ENCODE peak calls at places on chromosomes 6 and 20, in seven cellular contexts. K is GM23248, J is mesendoderm, Z is PC-3, A is neural progenitor cell, N is HCT116, O is keratinocyte. U is an unnamed sample.

GRCh38 chr6:148524509-148524908 is 181.9 kb downstream of the SASH1 start:
- DNase-seq in A (no peak), J (no peak), K (peak), Z (peak), N (no peak), O (no peak), U (no peak)

GRCh38 chr6:24394777-24395437 is 7.8 kb upstream of the MRS2 start:
- DNase-seq in A (no peak), N (no peak), K (peak), J (no peak), O (no peak), Z (peak), U (no peak)

GRCh38 chr6:47352169-47352568 is 42.5 kb upstream of the TNFRSF21 start:
- DNase-seq in K (peak), J (peak), Z (no peak), A (peak), O (no peak), N (no peak), U (no peak)

GRCh38 chr20:3080939-3081388 is 3.6 kb downstream of the AVP start:
- DNase-seq in Z (no peak), O (no peak), N (no peak), A (no peak), K (peak), J (no peak), U (peak)

GRCh38 chr20:41686961-41687360 is 68.8 kb upstream of the CHD6 start:
- DNase-seq in A (no peak), K (no peak), O (no peak), N (no peak), J (no peak), Z (no peak), U (no peak)

GRCh38 chr20:53975761-53976160 is 94.6 kb downstream of the BCAS1 start:
- DNase-seq in O (no peak), Z (no peak), A (no peak), N (no peak), K (no peak), J (no peak), U (peak)

GRCh38 chr6:117601811-117602150 is 530 bp downstream of the GOPC start:
- DNase-seq in J (no peak), K (no peak), A (no peak), Z (no peak), O (no peak), N (no peak), U (no peak)

GRCh38 chr6:79170915-79171314 is 63.6 kb downstream of the HMGN3 start:
- DNase-seq in O (peak), K (no peak), A (no peak), N (no peak), Z (peak), J (peak), U (no peak)

GRCh38 chr20:55978550-55978949 is 26.8 kb downstream of the CBLN4 start:
- DNase-seq in K (no peak), A (no peak), N (no peak), O (no peak), Z (no peak), J (no peak), U (no peak)

GRCh38 chr6:54481096-54481495 is 172.9 kb downstream of the TINAG start:
- DNase-seq in A (no peak), K (no peak), N (no peak), Z (no peak), J (no peak), O (no peak), U (no peak)

GRCh38 chr6:118537579-118537978 is 10.5 kb upstream of the PLN start:
- DNase-seq in Z (no peak), N (no peak), A (no peak), J (no peak), K (peak), O (no peak), U (no peak)

GRCh38 chr6:136069119-136069518 is 181.0 kb downstream of the MTFR2 start:
- DNase-seq in N (no peak), O (peak), A (no peak), J (peak), Z (no peak), K (peak), U (no peak)

GRCh38 chr20:62887147-62887859 is 25.7 kb upstream of the TCFL5 start:
- DNase-seq in Z (peak), A (no peak), K (peak), N (no peak), J (no peak), O (no peak), U (no peak)

GRCh38 chr20:6466065-6466810 is 301.2 kb upstream of the BMP2 start:
- DNase-seq in K (no peak), A (no peak), O (no peak), Z (peak), J (no peak), N (no peak), U (peak)

GRCh38 chr6:142845143-142845571 is 99.8 kb downstream of the HIVEP2 start:
- DNase-seq in J (no peak), A (no peak), K (peak), Z (peak), O (no peak), N (no peak), U (no peak)

GRCh38 chr6:159754959-159755914 is 6.6 kb upstream of the ACAT2 start:
- DNase-seq in N (no peak), O (no peak), K (peak), Z (no peak), J (no peak), A (no peak), U (no peak)

GRCh38 chr6:89079611-89080213 is 839 bp upstream of the PNRC1 start:
- DNase-seq in N (no peak), Z (peak), A (peak), O (no peak), J (peak), K (peak), U (no peak)

GRCh38 chr6:4059115-4059777 is 19.7 kb downstream of the FAM217A start:
- DNase-seq in O (peak), J (peak), N (no peak), K (peak), A (no peak), Z (peak), U (no peak)

GRCh38 chr6:93468291-93468690 is 48.9 kb upstream of the EPHA7 start:
- DNase-seq in A (peak), K (no peak), O (no peak), Z (peak), N (no peak), J (peak), U (no peak)

GRCh38 chr6:90121982-90122381 is 174.7 kb downstream of the BACH2 start:
- DNase-seq in A (no peak), Z (peak), J (no peak), N (no peak), K (peak), O (peak), U (no peak)

GRCh38 chr6:157034433-157035230 is 257.5 kb downstream of the ARID1B start:
- DNase-seq in K (peak), A (peak), O (no peak), J (peak), Z (peak), N (peak), U (no peak)

GRCh38 chr6:47379328-47379727 is 69.6 kb upstream of the TNFRSF21 start:
- DNase-seq in O (no peak), N (no peak), J (no peak), K (peak), Z (no peak), A (no peak), U (no peak)

GRCh38 chr6:137414599-137414998 is 79.6 kb downstream of the OLIG3 start:
- DNase-seq in K (no peak), Z (no peak), J (peak), N (no peak), A (peak), O (no peak), U (no peak)

GRCh38 chr6:13500264-13500663 is 12.9 kb upstream of the GFOD1 start:
- DNase-seq in A (no peak), K (peak), Z (peak), O (no peak), J (no peak), N (no peak), U (no peak)

GRCh38 chr20:49344975-49345374 is 67.1 kb upstream of the ZNFX1 start:
- DNase-seq in K (peak), N (no peak), O (peak), J (no peak), A (no peak), Z (peak), U (peak)

GRCh38 chr6:89984926-89985743 is 90.9 kb downstream of the GJA10 start:
- DNase-seq in Z (no peak), J (no peak), O (no peak), A (peak), K (peak), N (no peak), U (peak)

GRCh38 chr20:25090492-25091429 is 8.8 kb upstream of the VSX1 start:
- DNase-seq in O (no peak), J (no peak), A (no peak), K (no peak), Z (peak), N (no peak), U (no peak)

GRCh38 chr6:48186746-48187145 is 75.7 kb upstream of the PTCHD4 start:
- DNase-seq in A (no peak), O (no peak), Z (no peak), N (no peak), J (no peak), K (no peak), U (no peak)

GRCh38 chr6:43628392-43629103 is 516 bp downstream of the GTPBP2 start:
- DNase-seq in O (no peak), J (peak), Z (peak), N (peak), K (peak), A (peak), U (peak)

GRCh38 chr20:1266167-1266973 is at the start of gene SNPH:
- DNase-seq in N (peak), A (peak), J (peak), K (peak), O (peak), Z (peak), U (no peak)

GRCh38 chr20:56417911-56418310 is 5.9 kb downstream of the CASS4 start:
- DNase-seq in A (no peak), Z (peak), K (peak), O (no peak), N (no peak), J (no peak), U (no peak)

GRCh38 chr20:40814328-40814960 is 125.4 kb upstream of the MAFB start:
- DNase-seq in J (no peak), N (no peak), K (no peak), Z (no peak), O (no peak), A (no peak), U (no peak)

GRCh38 chr6:37894585-37894984 is 75.1 kb downstream of the ZFAND3 start:
- DNase-seq in Z (no peak), A (no peak), O (no peak), N (no peak), K (no peak), J (no peak), U (no peak)

GRCh38 chr6:37893262-37893661 is 73.7 kb downstream of the ZFAND3 start:
- DNase-seq in J (no peak), O (no peak), N (no peak), Z (no peak), K (no peak), A (no peak), U (no peak)

GRCh38 chr6:37903671-37904355 is 84.3 kb downstream of the ZFAND3 start:
- DNase-seq in J (no peak), O (no peak), Z (no peak), A (no peak), N (no peak), K (no peak), U (no peak)

GRCh38 chr6:37897321-37897720 is 77.8 kb downstream of the ZFAND3 start:
- DNase-seq in N (peak), A (no peak), J (peak), Z (peak), O (no peak), K (no peak), U (peak)

DNA sequence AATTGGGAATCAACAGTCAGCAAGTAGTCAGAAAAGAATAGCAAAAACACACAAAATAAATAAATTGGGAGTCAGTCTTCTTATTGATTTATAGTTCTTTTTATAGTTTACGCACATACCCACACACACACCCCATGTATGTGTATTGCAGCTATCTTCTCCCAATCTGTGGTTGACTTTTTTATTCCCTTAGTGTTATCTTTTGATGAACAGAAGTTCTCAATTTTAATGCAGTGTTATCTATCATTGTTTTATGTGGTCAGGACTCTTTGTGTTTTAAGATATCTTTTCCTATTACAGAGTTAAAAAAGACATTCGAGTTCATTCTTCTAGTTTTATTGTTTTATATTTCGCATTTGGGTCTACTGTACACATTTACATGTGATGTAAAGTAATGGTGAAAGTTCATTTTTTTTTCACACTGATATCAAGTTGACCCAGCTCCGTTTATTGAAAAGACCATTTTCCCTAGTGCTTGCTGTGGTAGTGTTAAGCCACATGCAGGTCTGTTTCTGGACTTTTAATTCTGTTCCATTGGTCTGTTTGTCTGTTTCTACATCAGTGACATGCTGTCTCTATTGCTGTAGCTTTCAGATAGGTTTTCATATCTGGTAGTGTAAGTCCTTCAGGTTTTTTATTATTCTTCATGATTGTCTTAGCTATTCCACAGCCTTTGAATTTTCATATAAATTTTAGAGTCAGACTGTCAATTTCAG is 78.5 kb downstream of the ZFAND3 start:
- DNase-seq in A (no peak), N (no peak), O (no peak), Z (no peak), K (no peak), J (no peak), U (no peak)
- H3K4me2 ChIP-seq in A (no peak), N (peak), O (peak), Z (peak), K (no peak), J (no peak), U (peak)

GRCh38 chr20:50475879-50476292 is 34.3 kb upstream of the PTPN1 start:
- DNase-seq in A (no peak), Z (peak), N (no peak), K (peak), O (no peak), J (no peak), U (peak)
- H3K4me2 ChIP-seq in A (no peak), Z (no peak), N (peak), K (no peak), O (no peak), J (no peak), U (peak)

GRCh38 chr6:125067552-125067951 is 86.0 kb upstream of the TPD52L1 start:
- DNase-seq in Z (peak), A (no peak), O (no peak), K (no peak), J (no peak), N (no peak), U (peak)

GRCh38 chr6:125063307-125063706 is 90.3 kb upstream of the TPD52L1 start:
- DNase-seq in J (no peak), N (no peak), K (no peak), A (no peak), O (no peak), Z (no peak), U (no peak)

GRCh38 chr6:125066140-125066539 is 87.4 kb upstream of the TPD52L1 start:
- DNase-seq in J (no peak), K (no peak), A (no peak), Z (no peak), N (no peak), O (no peak), U (no peak)

GRCh38 chr6:125066964-125067363 is 86.6 kb upstream of the TPD52L1 start:
- DNase-seq in O (no peak), A (no peak), N (peak), K (no peak), Z (peak), J (peak), U (peak)
- H3K4me2 ChIP-seq in O (peak), A (no peak), N (peak), K (no peak), Z (peak), J (no peak), U (peak)

DNA sequence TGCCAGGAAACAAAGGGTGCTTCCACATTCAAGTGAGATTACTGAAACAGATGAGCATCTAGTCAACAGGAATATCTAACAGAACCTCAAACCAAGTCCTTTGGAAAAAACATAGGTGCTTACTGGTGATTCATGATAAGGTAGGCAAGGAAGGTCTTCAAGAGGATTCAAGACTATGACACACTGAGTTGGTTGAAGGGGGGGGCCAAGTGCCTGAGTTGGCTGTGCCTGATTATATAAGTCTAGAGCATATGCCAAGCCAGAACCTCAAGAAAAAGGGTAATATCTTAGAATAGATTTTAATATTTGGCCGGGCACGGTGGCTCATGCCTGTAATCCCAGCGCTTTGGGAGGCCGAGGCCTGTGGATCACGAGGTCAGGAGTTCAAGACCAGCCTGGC is 63.7 kb downstream of the LYRM4 start:
- DNase-seq in K (no peak), Z (no peak), A (no peak), J (no peak), N (no peak), O (no peak), U (no peak)
- H3K4me2 ChIP-seq in K (no peak), Z (no peak), A (no peak), J (no peak), N (no peak), O (no peak), U (no peak)

DNA sequence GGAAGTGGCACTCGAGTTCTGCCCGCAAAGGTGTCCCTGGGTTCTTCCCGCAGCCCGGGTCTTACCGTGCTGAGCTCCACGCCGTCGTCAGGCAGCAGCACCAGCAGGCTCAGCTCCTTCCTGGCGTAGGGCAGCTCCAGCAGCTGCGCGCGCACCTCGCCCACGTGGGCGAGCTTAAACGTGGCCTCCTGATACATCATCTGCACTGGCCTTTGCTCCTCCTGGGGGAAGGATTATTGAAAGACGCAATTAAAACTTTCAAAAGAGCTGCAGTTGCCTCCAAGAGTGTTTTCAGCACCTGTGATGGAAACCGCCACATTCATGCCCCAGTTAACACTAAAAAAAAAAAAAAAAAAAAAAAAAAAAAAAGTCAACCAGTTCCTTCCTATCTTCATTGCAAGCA is 11.3 kb downstream of the SERPINB9 start:
- DNase-seq in Z (peak), O (no peak), N (no peak), J (no peak), A (no peak), K (no peak), U (no peak)
- H3K4me2 ChIP-seq in Z (peak), O (no peak), N (no peak), J (no peak), A (no peak), K (no peak), U (no peak)

U was measured in PC-9.